ENCODE peak calls at places on chromosomes 16 and 17, in six cellular contexts. Q is stimulated activated CD8-positive, alpha-beta memory T cell treated with anti-CD3 and anti-CD28 coated beads, Interleukin-12 subunit alpha, Interleukin-12 subunit beta, amount 100 ng/mL, for 4 hours; U is GM23338; H is NCI-H1694; S is cardiac muscle cell; L is hepatic stellate cell. D is an unnamed sample.

GRCh38 chr17:4420692-4421131 is 13.0 kb upstream of the SPNS3 start:
- DNase-seq in L (peak; percentile 80), U (peak; percentile 90), H (peak; percentile 83), Q (peak; percentile 11), S (peak; percentile 82), D (peak; percentile 45)

GRCh38 chr17:969767-970387 is 9.7 kb downstream of the NXN start:
- DNase-seq in Q (no peak), H (no peak), U (no peak), S (no peak), L (no peak), D (no peak)

GRCh38 chr16:11627822-11628457 is 40.3 kb upstream of the SNN start:
- DNase-seq in S (peak; percentile 51), L (peak; percentile 87), U (no peak), H (no peak), Q (no peak), D (no peak)

GRCh38 chr16:11835891-11836652 is 15.3 kb downstream of the RSL1D1 start:
- DNase-seq in U (peak; percentile 41), Q (no peak), L (no peak), S (peak; percentile 71), H (no peak), D (no peak)

GRCh38 chr16:76500006-76500405 is 222.8 kb downstream of the CNTNAP4 start:
- DNase-seq in L (no peak), Q (no peak), H (no peak), U (no peak), S (no peak), D (no peak)

GRCh38 chr16:10625595-10626357 is 45.4 kb upstream of the EMP2 start:
- DNase-seq in H (no peak), U (no peak), L (no peak), Q (no peak), S (no peak), D (no peak)

GRCh38 chr17:40577611-40578065 is 12.4 kb upstream of the CCR7 start:
- DNase-seq in L (no peak), U (no peak), S (no peak), Q (no peak), H (no peak), D (no peak)

GRCh38 chr17:49987681-49988441 is 7.2 kb downstream of the DLX3 start:
- DNase-seq in H (peak; percentile 88), Q (no peak), S (peak; percentile 32), L (no peak), U (peak; percentile 55), D (peak; percentile 46)

GRCh38 chr16:165539-166374 is at the start of gene HBM:
- DNase-seq in S (no peak), Q (no peak), U (peak; percentile 40), L (no peak), H (no peak), D (no peak)

GRCh38 chr16:75593825-75594820 is 27.9 kb downstream of the GABARAPL2 start:
- DNase-seq in U (peak; percentile 86), H (no peak), S (peak; percentile 39), Q (no peak), L (no peak), D (no peak)

GRCh38 chr16:90077757-90078593 is 844 bp upstream of the PRDM7 start:
- DNase-seq in S (peak; percentile 43), Q (no peak), H (peak; percentile 29), U (peak; percentile 55), L (peak; percentile 26), D (no peak)

GRCh38 chr17:49063652-49064051 is 66.5 kb downstream of the IGF2BP1 start:
- DNase-seq in Q (no peak), U (no peak), L (no peak), H (no peak), S (peak; percentile 32), D (no peak)

GRCh38 chr17:79935197-79935844 is 96.1 kb upstream of the CBX4 start:
- DNase-seq in L (no peak), U (no peak), S (no peak), H (no peak), Q (no peak), D (peak; percentile 67)

GRCh38 chr17:81717049-81717765 is 5.1 kb downstream of the SLC25A10 start:
- DNase-seq in Q (no peak), U (no peak), S (no peak), H (no peak), L (no peak), D (no peak)

GRCh38 chr16:89691231-89691985 is 4.9 kb downstream of the CDK10 start:
- DNase-seq in U (no peak), S (no peak), H (no peak), L (no peak), Q (no peak), D (no peak)

GRCh38 chr16:399278-400019 is 2.2 kb upstream of the DECR2 start:
- DNase-seq in L (no peak), H (no peak), Q (no peak), S (no peak), U (no peak), D (no peak)

GRCh38 chr16:53899471-53899870 is 195.5 kb downstream of the FTO start:
- DNase-seq in S (peak; percentile 33), U (no peak), L (no peak), H (no peak), Q (no peak), D (no peak)

GRCh38 chr17:4551141-4551540 is 4.0 kb downstream of the MYBBP1A start:
- DNase-seq in U (peak; percentile 50), S (no peak), H (no peak), Q (no peak), L (no peak), D (no peak)

GRCh38 chr17:36845916-36846315 is 91.4 kb upstream of the LHX1 start:
- DNase-seq in H (no peak), L (no peak), S (no peak), Q (no peak), U (no peak), D (no peak)

GRCh38 chr16:70162041-70162451 is 11.5 kb upstream of the CLEC18C start:
- DNase-seq in L (peak; percentile 83), U (no peak), S (peak; percentile 34), Q (no peak), H (no peak), D (peak; percentile 69)

GRCh38 chr16:57185446-57185944 is 344 bp downstream of the PSME3IP1 start:
- DNase-seq in U (peak; percentile 57), L (peak; percentile 54), Q (no peak), S (peak; percentile 68), H (peak; percentile 14), D (peak; percentile 39)

GRCh38 chr17:30476726-30477082 is 504 bp upstream of the GOSR1 start:
- DNase-seq in U (peak; percentile 58), L (no peak), Q (peak; percentile 3), S (peak; percentile 33), H (no peak), D (no peak)